ENCODE peak calls at places on chromosomes 12 and 14, in five cellular contexts. One of them, this sample, is unnamed.

GRCh38 chr14:78611031-78611430 is 440.9 kb downstream of the NRXN3 start:
- DNase-seq in ovary: no peak
- DNase-seq in lower leg skin: no peak
- DNase-seq in right lobe of liver: no peak
- DNase-seq in A549: no peak
- DNase-seq in this sample: no peak

GRCh38 chr12:130647814-130648213 is 68.3 kb downstream of the RIMBP2 start:
- DNase-seq in ovary: no peak
- DNase-seq in lower leg skin: no peak
- DNase-seq in right lobe of liver: no peak
- DNase-seq in A549: no peak
- DNase-seq in this sample: peak

GRCh38 chr12:67676624-67677023 is 28.1 kb downstream of the DYRK2 start:
- DNase-seq in ovary: no peak
- DNase-seq in lower leg skin: no peak
- DNase-seq in right lobe of liver: no peak
- DNase-seq in A549: no peak
- DNase-seq in this sample: no peak

GRCh38 chr12:54984602-54985376 is at the start of gene TESPA1:
- DNase-seq in ovary: peak
- DNase-seq in lower leg skin: peak
- DNase-seq in right lobe of liver: peak
- DNase-seq in A549: no peak
- DNase-seq in this sample: peak

GRCh38 chr12:120261951-120262851 is 3.3 kb downstream of the PXN start:
- DNase-seq in ovary: no peak
- DNase-seq in lower leg skin: no peak
- DNase-seq in right lobe of liver: peak
- DNase-seq in A549: peak
- DNase-seq in this sample: no peak

GRCh38 chr12:51822261-51822616 is 26.3 kb downstream of the FIGNL2 start:
- DNase-seq in ovary: no peak
- DNase-seq in lower leg skin: no peak
- DNase-seq in right lobe of liver: no peak
- DNase-seq in A549: no peak
- DNase-seq in this sample: no peak

GRCh38 chr14:75804570-75805275 is 143.7 kb downstream of the TTLL5 start:
- DNase-seq in ovary: no peak
- DNase-seq in lower leg skin: no peak
- DNase-seq in right lobe of liver: no peak
- DNase-seq in A549: no peak
- DNase-seq in this sample: no peak

GRCh38 chr12:25733541-25733940 is 180.5 kb upstream of the LMNTD1 start:
- DNase-seq in ovary: no peak
- DNase-seq in lower leg skin: no peak
- DNase-seq in right lobe of liver: no peak
- DNase-seq in A549: no peak
- DNase-seq in this sample: no peak

GRCh38 chr14:95362180-95362494 is 42.4 kb upstream of the CLMN start:
- DNase-seq in ovary: no peak
- DNase-seq in lower leg skin: peak
- DNase-seq in right lobe of liver: no peak
- DNase-seq in A549: no peak
- DNase-seq in this sample: no peak

GRCh38 chr12:78928200-78929074 is 63.9 kb downstream of the SYT1 start:
- DNase-seq in ovary: no peak
- DNase-seq in lower leg skin: no peak
- DNase-seq in right lobe of liver: no peak
- DNase-seq in A549: peak
- DNase-seq in this sample: no peak

GRCh38 chr12:40692617-40693502 is 621 bp downstream of the CNTN1 start:
- DNase-seq in ovary: peak
- DNase-seq in lower leg skin: peak
- DNase-seq in right lobe of liver: peak
- DNase-seq in A549: peak
- DNase-seq in this sample: peak

GRCh38 chr12:12331896-12332295 is 18.1 kb downstream of the MANSC1 start:
- DNase-seq in ovary: no peak
- DNase-seq in lower leg skin: peak
- DNase-seq in right lobe of liver: no peak
- DNase-seq in A549: no peak
- DNase-seq in this sample: no peak

GRCh38 chr14:91980157-91980556 is 32.7 kb upstream of the FBLN5 start:
- DNase-seq in ovary: no peak
- DNase-seq in lower leg skin: no peak
- DNase-seq in right lobe of liver: no peak
- DNase-seq in A549: peak
- DNase-seq in this sample: no peak

GRCh38 chr12:126668538-126668937 is 1598.4 kb upstream of the TMEM132C start:
- DNase-seq in ovary: no peak
- DNase-seq in lower leg skin: no peak
- DNase-seq in right lobe of liver: no peak
- DNase-seq in A549: peak
- DNase-seq in this sample: no peak

GRCh38 chr12:92951006-92951405 is 21.9 kb upstream of the EEA1 start:
- DNase-seq in ovary: no peak
- DNase-seq in lower leg skin: no peak
- DNase-seq in right lobe of liver: no peak
- DNase-seq in A549: no peak
- DNase-seq in this sample: no peak

GRCh38 chr12:103560604-103561101 is 26.4 kb upstream of the STAB2 start:
- DNase-seq in ovary: no peak
- DNase-seq in lower leg skin: no peak
- DNase-seq in right lobe of liver: no peak
- DNase-seq in A549: peak
- DNase-seq in this sample: no peak

GRCh38 chr14:50070230-50070629 is 46.1 kb downstream of the VCPKMT start:
- DNase-seq in ovary: no peak
- DNase-seq in lower leg skin: peak
- DNase-seq in right lobe of liver: no peak
- DNase-seq in A549: no peak
- DNase-seq in this sample: no peak

GRCh38 chr12:31317471-31318397 is 8.2 kb downstream of the SINHCAF start:
- DNase-seq in ovary: no peak
- DNase-seq in lower leg skin: no peak
- DNase-seq in right lobe of liver: no peak
- DNase-seq in A549: no peak
- DNase-seq in this sample: no peak

GRCh38 chr12:31315089-31315725 is 10.7 kb downstream of the SINHCAF start:
- DNase-seq in ovary: no peak
- DNase-seq in lower leg skin: no peak
- DNase-seq in right lobe of liver: no peak
- DNase-seq in A549: no peak
- DNase-seq in this sample: no peak

GRCh38 chr12:31315779-31316465 is 10.0 kb downstream of the SINHCAF start:
- DNase-seq in ovary: no peak
- DNase-seq in lower leg skin: no peak
- DNase-seq in right lobe of liver: no peak
- DNase-seq in A549: no peak
- DNase-seq in this sample: no peak

GRCh38 chr12:31318870-31319269 is 7.1 kb downstream of the SINHCAF start:
- DNase-seq in ovary: no peak
- DNase-seq in lower leg skin: no peak
- DNase-seq in right lobe of liver: no peak
- DNase-seq in A549: no peak
- DNase-seq in this sample: no peak

DNA sequence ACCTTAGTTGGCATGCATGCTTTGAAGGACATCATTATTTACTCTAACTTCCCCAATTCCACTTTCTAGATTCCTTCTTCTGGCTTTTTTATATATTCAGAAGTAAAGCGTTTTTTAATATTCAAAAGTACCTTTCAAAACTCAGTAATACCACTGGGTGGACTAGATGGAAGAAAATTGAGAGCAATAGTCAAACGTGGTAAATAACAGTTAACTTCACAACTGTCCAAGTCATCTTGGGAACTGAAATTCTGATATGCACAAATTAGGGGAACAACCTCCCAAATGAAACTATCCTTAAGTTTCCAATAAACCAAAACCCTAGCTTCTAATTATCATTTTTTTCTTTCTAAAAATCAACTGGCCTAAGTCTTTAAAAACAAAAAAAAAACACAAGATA is 9.0 kb downstream of the SINHCAF start:
- DNase-seq in ovary: no peak
- DNase-seq in lower leg skin: no peak
- DNase-seq in right lobe of liver: no peak
- DNase-seq in A549: no peak
- DNase-seq in this sample: no peak
- H3K4me3 ChIP-seq in ovary: peak
- H3K4me3 ChIP-seq in lower leg skin: no peak
- H3K4me3 ChIP-seq in right lobe of liver: no peak
- H3K4me3 ChIP-seq in A549: peak
- H3K4me3 ChIP-seq in this sample: no peak

DNA sequence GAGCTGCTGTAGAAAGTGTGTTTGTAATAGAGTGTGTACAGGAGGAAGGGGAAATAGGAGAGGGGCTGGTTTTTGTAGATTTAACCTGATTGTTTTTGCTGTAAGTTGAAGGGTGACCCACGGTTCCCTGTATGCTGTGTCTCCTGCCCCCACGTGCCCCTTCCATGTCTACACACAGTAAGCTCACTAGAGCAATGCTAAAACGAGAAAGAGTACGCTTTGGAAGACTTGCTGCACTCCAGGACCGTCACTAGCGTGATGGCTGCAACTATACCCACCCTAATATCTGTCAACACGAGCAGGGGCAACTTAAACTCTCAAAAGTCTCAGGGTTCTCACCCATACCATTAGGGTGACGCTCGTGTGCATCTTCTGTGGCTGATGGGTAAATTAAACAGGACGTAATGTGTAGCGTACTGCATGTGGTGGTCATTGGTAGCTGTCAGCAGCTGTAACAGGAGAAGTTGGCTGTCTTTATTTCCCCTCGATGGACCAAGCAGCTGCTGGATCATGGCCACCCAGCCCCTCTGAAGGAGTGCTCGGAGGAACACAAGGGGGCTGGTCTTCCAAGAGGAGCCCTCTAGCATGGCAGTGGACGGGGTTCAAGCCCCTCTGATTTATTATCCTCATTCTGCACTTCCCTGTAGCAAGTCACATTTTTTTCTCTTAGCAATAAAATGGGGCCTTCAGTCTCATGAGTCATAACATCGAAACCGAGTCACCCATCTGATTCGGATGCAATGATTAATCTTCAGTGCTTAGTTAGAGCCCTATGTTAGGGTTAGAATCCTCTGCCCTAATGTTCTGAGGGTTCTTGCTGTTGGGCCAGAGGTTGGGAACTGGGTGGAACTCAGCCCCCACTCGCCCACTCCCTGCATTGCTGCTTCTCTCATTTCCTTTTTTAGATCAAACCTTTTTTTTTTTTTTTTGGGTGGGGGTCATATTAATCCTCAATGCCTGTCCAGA is 14.0 kb downstream of the CCND2 start:
- DNase-seq in ovary: no peak
- DNase-seq in lower leg skin: no peak
- DNase-seq in right lobe of liver: no peak
- DNase-seq in A549: no peak
- DNase-seq in this sample: no peak
- TF ChIP-seq POLR2A in ovary: no peak
- TF ChIP-seq POLR2A in lower leg skin: no peak
- TF ChIP-seq POLR2A in right lobe of liver: no peak
- TF ChIP-seq POLR2A in A549: no peak
- TF ChIP-seq POLR2A in this sample: no peak

GRCh38 chr12:127964717-127965116 is 302.3 kb upstream of the TMEM132C start:
- DNase-seq in ovary: no peak
- DNase-seq in lower leg skin: no peak
- DNase-seq in right lobe of liver: no peak
- DNase-seq in A549: peak
- DNase-seq in this sample: no peak
- TF ChIP-seq CTCF in ovary: no peak
- TF ChIP-seq CTCF in lower leg skin: no peak
- TF ChIP-seq CTCF in right lobe of liver: no peak
- TF ChIP-seq CTCF in A549: no peak
- TF ChIP-seq CTCF in this sample: no peak

GRCh38 chr14:73591690-73592448 is at the start of gene ACOT4:
- DNase-seq in ovary: no peak
- DNase-seq in lower leg skin: peak
- DNase-seq in right lobe of liver: peak
- DNase-seq in A549: peak
- DNase-seq in this sample: peak
- H3K4me3 ChIP-seq in ovary: peak
- H3K4me3 ChIP-seq in lower leg skin: peak
- H3K4me3 ChIP-seq in right lobe of liver: peak
- H3K4me3 ChIP-seq in A549: peak
- H3K4me3 ChIP-seq in this sample: peak

GRCh38 chr12:56636675-56637540 is 6.8 kb upstream of the BAZ2A start:
- DNase-seq in ovary: peak
- DNase-seq in lower leg skin: peak
- DNase-seq in right lobe of liver: peak
- DNase-seq in A549: peak
- DNase-seq in this sample: peak
- TF ChIP-seq POLR2A in ovary: no peak
- TF ChIP-seq POLR2A in lower leg skin: no peak
- TF ChIP-seq POLR2A in right lobe of liver: peak
- TF ChIP-seq POLR2A in A549: no peak
- TF ChIP-seq POLR2A in this sample: no peak